ENCODE peak calls at places on chromosomes 6 and 20, in five cellular contexts. One of them, this sample, is unnamed.

GRCh38 chr6:44593539-44593944 is 206.0 kb downstream of the CDC5L start:
- DNase-seq in vagina: no peak
- DNase-seq in Peyer's patch: no peak
- DNase-seq in adrenal gland: peak
- DNase-seq in prostate gland: peak
- DNase-seq in this sample: no peak

GRCh38 chr6:107600936-107601335 is 111.0 kb downstream of the SOBP start:
- DNase-seq in vagina: peak
- DNase-seq in Peyer's patch: no peak
- DNase-seq in adrenal gland: peak
- DNase-seq in prostate gland: peak
- DNase-seq in this sample: no peak

GRCh38 chr6:82270791-82271392 is 23.3 kb upstream of the IBTK start:
- DNase-seq in vagina: no peak
- DNase-seq in Peyer's patch: no peak
- DNase-seq in adrenal gland: no peak
- DNase-seq in prostate gland: no peak
- DNase-seq in this sample: no peak

GRCh38 chr6:33207569-33208088 is 671 bp upstream of the RING1 start:
- DNase-seq in vagina: no peak
- DNase-seq in Peyer's patch: peak
- DNase-seq in adrenal gland: peak
- DNase-seq in prostate gland: no peak
- DNase-seq in this sample: no peak

GRCh38 chr6:75673885-75674284 is 72.2 kb downstream of the SENP6 start:
- DNase-seq in vagina: no peak
- DNase-seq in Peyer's patch: no peak
- DNase-seq in adrenal gland: peak
- DNase-seq in prostate gland: no peak
- DNase-seq in this sample: no peak

GRCh38 chr6:12592634-12593033 is 123.9 kb upstream of the PHACTR1 start:
- DNase-seq in vagina: no peak
- DNase-seq in Peyer's patch: no peak
- DNase-seq in adrenal gland: no peak
- DNase-seq in prostate gland: no peak
- DNase-seq in this sample: no peak

GRCh38 chr20:62845818-62846527 is 15.6 kb downstream of the TCFL5 start:
- DNase-seq in vagina: no peak
- DNase-seq in Peyer's patch: no peak
- DNase-seq in adrenal gland: no peak
- DNase-seq in prostate gland: no peak
- DNase-seq in this sample: no peak

GRCh38 chr6:139109558-139109957 is 25.3 kb upstream of the HECA start:
- DNase-seq in vagina: no peak
- DNase-seq in Peyer's patch: no peak
- DNase-seq in adrenal gland: no peak
- DNase-seq in prostate gland: no peak
- DNase-seq in this sample: no peak

GRCh38 chr6:154738561-154738961 is 5.3 kb downstream of the SCAF8 start:
- DNase-seq in vagina: no peak
- DNase-seq in Peyer's patch: no peak
- DNase-seq in adrenal gland: no peak
- DNase-seq in prostate gland: no peak
- DNase-seq in this sample: no peak

GRCh38 chr20:64049060-64049886 is at the start of gene SOX18:
- DNase-seq in vagina: no peak
- DNase-seq in Peyer's patch: no peak
- DNase-seq in adrenal gland: no peak
- DNase-seq in prostate gland: no peak
- DNase-seq in this sample: no peak

GRCh38 chr20:64051532-64052325 is 2.3 kb upstream of the SOX18 start:
- DNase-seq in vagina: no peak
- DNase-seq in Peyer's patch: no peak
- DNase-seq in adrenal gland: peak
- DNase-seq in prostate gland: no peak
- DNase-seq in this sample: no peak

GRCh38 chr20:64051033-64051452 is 1.6 kb upstream of the SOX18 start:
- DNase-seq in vagina: no peak
- DNase-seq in Peyer's patch: no peak
- DNase-seq in adrenal gland: no peak
- DNase-seq in prostate gland: no peak
- DNase-seq in this sample: no peak

GRCh38 chr20:64049887-64050260 is 435 bp upstream of the SOX18 start:
- DNase-seq in vagina: no peak
- DNase-seq in Peyer's patch: no peak
- DNase-seq in adrenal gland: no peak
- DNase-seq in prostate gland: no peak
- DNase-seq in this sample: no peak

DNA sequence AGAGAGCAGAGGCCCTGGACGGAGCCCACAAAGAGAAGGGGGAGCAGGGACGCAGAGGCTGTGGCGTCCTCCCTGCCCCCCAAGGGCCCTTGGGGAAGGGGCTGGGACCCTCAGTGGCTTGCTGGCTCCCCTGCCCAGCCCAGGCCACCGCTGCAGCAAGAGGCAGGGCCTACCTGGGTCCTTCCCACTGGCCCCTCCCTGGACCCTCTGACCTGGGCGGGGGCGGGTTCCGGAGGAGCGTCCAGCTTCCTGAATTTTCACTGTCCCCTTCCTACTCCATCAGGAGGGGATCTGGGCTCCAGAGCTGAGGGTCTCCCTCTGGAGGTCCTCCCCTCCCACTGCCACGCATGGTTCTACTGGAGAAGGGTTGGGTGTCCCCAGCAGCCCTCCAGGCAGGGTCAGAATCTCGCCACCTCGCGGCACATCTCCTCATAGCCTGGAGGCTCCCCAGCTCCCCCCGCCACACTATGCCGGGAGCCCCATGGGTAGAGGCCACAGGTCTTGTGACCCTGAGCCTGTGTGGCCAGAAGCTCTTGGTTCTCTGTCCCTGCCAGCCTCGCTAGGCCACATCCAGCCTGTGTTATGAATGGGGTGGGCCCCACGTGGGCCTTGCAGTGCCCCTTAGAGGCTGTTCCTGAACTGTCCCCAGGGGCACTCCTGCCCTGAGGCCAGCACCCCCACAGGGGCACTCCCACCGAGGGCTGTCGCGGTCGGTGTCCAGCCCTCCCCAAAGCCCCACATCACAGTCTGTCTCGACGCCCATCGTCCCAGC is 1.0 kb upstream of the SOX18 start:
- DNase-seq in vagina: no peak
- DNase-seq in Peyer's patch: no peak
- DNase-seq in adrenal gland: no peak
- DNase-seq in prostate gland: no peak
- DNase-seq in this sample: no peak
- TF ChIP-seq POLR2A in vagina: no peak
- TF ChIP-seq POLR2A in Peyer's patch: no peak
- TF ChIP-seq POLR2A in adrenal gland: no peak
- TF ChIP-seq POLR2A in prostate gland: no peak
- TF ChIP-seq POLR2A in this sample: no peak

GRCh38 chr6:1390805-1391511 is 1.6 kb downstream of the FOXF2 start:
- DNase-seq in vagina: no peak
- DNase-seq in Peyer's patch: no peak
- DNase-seq in adrenal gland: no peak
- DNase-seq in prostate gland: no peak
- DNase-seq in this sample: no peak

GRCh38 chr6:1390071-1390804 is 862 bp downstream of the FOXF2 start:
- DNase-seq in vagina: no peak
- DNase-seq in Peyer's patch: no peak
- DNase-seq in adrenal gland: no peak
- DNase-seq in prostate gland: peak
- DNase-seq in this sample: no peak

GRCh38 chr6:1393641-1394283 is 4.4 kb downstream of the FOXF2 start:
- DNase-seq in vagina: no peak
- DNase-seq in Peyer's patch: no peak
- DNase-seq in adrenal gland: no peak
- DNase-seq in prostate gland: no peak
- DNase-seq in this sample: no peak

GRCh38 chr6:1392813-1393640 is 3.7 kb downstream of the FOXF2 start:
- DNase-seq in vagina: no peak
- DNase-seq in Peyer's patch: no peak
- DNase-seq in adrenal gland: no peak
- DNase-seq in prostate gland: no peak
- DNase-seq in this sample: no peak

DNA sequence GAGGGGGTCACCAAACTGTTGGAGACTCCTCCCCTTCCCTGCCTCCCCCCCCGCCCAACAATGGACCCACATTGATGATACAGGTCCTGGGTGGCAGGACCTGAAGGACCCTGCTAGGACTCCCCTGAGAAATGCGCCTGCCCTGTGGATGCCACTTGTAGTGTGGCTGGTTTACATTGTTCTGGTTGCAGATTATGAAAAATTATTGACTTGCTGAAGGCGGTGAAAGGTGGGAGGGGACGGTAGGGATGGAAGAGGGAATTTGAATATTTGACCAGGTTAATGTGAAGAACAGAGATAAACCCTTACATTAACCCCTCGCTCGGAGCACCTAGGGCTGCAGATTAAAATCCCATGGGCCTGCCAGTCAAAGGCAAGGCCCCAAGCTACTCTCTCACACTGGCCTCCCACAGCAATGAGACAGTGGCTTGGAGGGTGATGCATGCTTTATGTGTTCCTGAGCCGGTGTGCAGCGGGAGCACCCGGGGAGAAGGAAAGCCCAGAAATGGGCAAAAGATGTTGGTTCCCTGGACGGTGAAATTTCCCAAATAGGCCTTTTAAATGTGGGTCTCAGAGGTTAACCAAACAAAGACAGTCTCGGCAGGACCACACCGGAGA is 2.4 kb downstream of the FOXF2 start:
- DNase-seq in vagina: no peak
- DNase-seq in Peyer's patch: no peak
- DNase-seq in adrenal gland: no peak
- DNase-seq in prostate gland: no peak
- DNase-seq in this sample: no peak
- TF ChIP-seq POLR2A in vagina: no peak
- TF ChIP-seq POLR2A in Peyer's patch: no peak
- TF ChIP-seq POLR2A in adrenal gland: no peak
- TF ChIP-seq POLR2A in prostate gland: no peak
- TF ChIP-seq POLR2A in this sample: no peak

GRCh38 chr20:47224857-47225256 is 131.6 kb downstream of the ZMYND8 start:
- DNase-seq in vagina: no peak
- DNase-seq in Peyer's patch: no peak
- DNase-seq in adrenal gland: no peak
- DNase-seq in prostate gland: no peak
- DNase-seq in this sample: no peak

GRCh38 chr20:47225458-47225857 is 131.0 kb downstream of the ZMYND8 start:
- DNase-seq in vagina: no peak
- DNase-seq in Peyer's patch: no peak
- DNase-seq in adrenal gland: no peak
- DNase-seq in prostate gland: no peak
- DNase-seq in this sample: no peak

GRCh38 chr20:47223896-47224295 is 132.6 kb downstream of the ZMYND8 start:
- DNase-seq in vagina: no peak
- DNase-seq in Peyer's patch: no peak
- DNase-seq in adrenal gland: no peak
- DNase-seq in prostate gland: no peak
- DNase-seq in this sample: no peak

GRCh38 chr20:47222728-47223127 is 133.8 kb downstream of the ZMYND8 start:
- DNase-seq in vagina: no peak
- DNase-seq in Peyer's patch: no peak
- DNase-seq in adrenal gland: no peak
- DNase-seq in prostate gland: no peak
- DNase-seq in this sample: no peak

GRCh38 chr20:47224300-47224791 is 132.2 kb downstream of the ZMYND8 start:
- DNase-seq in vagina: no peak
- DNase-seq in Peyer's patch: no peak
- DNase-seq in adrenal gland: no peak
- DNase-seq in prostate gland: no peak
- DNase-seq in this sample: no peak
- TF ChIP-seq POLR2A in vagina: no peak
- TF ChIP-seq POLR2A in Peyer's patch: no peak
- TF ChIP-seq POLR2A in adrenal gland: no peak
- TF ChIP-seq POLR2A in prostate gland: no peak
- TF ChIP-seq POLR2A in this sample: no peak

GRCh38 chr20:64025101-64025825 is 10.7 kb upstream of the C20orf204 start:
- DNase-seq in vagina: no peak
- DNase-seq in Peyer's patch: no peak
- DNase-seq in adrenal gland: no peak
- DNase-seq in prostate gland: no peak
- DNase-seq in this sample: no peak

GRCh38 chr20:64022671-64023070 is 13.3 kb upstream of the C20orf204 start:
- DNase-seq in vagina: no peak
- DNase-seq in Peyer's patch: no peak
- DNase-seq in adrenal gland: no peak
- DNase-seq in prostate gland: no peak
- DNase-seq in this sample: no peak

GRCh38 chr20:64024141-64024990 is 11.6 kb upstream of the C20orf204 start:
- DNase-seq in vagina: no peak
- DNase-seq in Peyer's patch: peak
- DNase-seq in adrenal gland: no peak
- DNase-seq in prostate gland: no peak
- DNase-seq in this sample: no peak

GRCh38 chr20:64021124-64021975 is 14.6 kb upstream of the C20orf204 start:
- DNase-seq in vagina: no peak
- DNase-seq in Peyer's patch: no peak
- DNase-seq in adrenal gland: no peak
- DNase-seq in prostate gland: no peak
- DNase-seq in this sample: no peak

GRCh38 chr20:64023278-64024140 is 12.5 kb upstream of the C20orf204 start:
- DNase-seq in vagina: no peak
- DNase-seq in Peyer's patch: no peak
- DNase-seq in adrenal gland: no peak
- DNase-seq in prostate gland: no peak
- DNase-seq in this sample: no peak
- TF ChIP-seq POLR2A in vagina: no peak
- TF ChIP-seq POLR2A in Peyer's patch: no peak
- TF ChIP-seq POLR2A in adrenal gland: no peak
- TF ChIP-seq POLR2A in prostate gland: no peak
- TF ChIP-seq POLR2A in this sample: no peak

DNA sequence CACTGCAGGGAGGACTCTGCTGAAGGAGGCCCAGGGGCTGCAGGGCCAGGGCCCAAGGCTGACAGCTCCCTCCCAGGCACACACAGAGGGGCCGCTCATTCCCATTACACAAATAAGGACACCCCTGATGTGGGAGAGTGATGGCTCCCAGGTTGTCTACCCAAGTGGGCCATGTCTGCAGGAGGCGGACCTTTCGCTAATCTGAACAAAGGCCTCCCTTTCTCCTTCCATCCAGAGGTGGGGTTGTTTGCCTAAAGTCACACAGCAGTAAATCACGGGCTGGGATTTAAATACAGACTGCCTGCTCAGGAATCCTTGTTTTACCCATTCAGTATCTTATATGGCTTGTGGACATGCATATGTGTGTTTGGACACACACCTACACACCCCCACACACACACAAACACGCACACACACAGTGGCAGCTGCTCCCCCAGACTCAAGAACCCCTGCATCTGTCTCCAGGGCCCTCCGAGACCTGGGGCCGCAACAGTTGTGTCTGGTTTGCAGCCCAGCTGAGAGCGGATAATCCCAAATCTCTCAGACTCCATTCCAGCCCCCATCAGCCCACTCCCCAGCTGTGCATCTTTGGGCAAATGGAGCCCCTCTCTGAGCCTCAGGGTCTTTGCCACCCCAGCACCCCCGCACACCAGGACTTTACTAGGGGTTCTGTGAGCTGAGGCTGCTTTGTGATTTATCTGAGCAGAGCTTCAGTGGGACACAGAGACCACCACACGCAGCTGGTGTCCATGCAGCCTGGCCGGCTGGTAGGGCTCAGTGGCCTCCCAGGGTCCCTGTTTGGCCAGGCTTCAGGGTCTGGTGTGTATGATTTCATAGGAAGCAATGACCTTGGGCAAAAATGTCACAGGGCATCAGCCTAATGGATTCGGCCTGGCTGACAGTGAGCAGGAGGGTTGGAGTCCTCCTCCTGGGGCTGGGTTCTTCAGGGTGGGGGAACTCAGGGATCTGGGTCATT is 48.0 kb downstream of the UBE2V1 start:
- DNase-seq in vagina: no peak
- DNase-seq in Peyer's patch: no peak
- DNase-seq in adrenal gland: no peak
- DNase-seq in prostate gland: no peak
- DNase-seq in this sample: no peak
- TF ChIP-seq POLR2A in vagina: no peak
- TF ChIP-seq POLR2A in Peyer's patch: no peak
- TF ChIP-seq POLR2A in adrenal gland: no peak
- TF ChIP-seq POLR2A in prostate gland: no peak
- TF ChIP-seq POLR2A in this sample: no peak